ENCODE peak calls at places on chromosomes 2 and 18, in nine cellular contexts. I is A549, O is transverse colon, V is K562, M is upper lobe of left lung, Z is stomach, C is H1, E is sigmoid colon, F is ovary. R is an unnamed sample.

GRCh38 chr2:233386382-233387041 is 32.2 kb downstream of the DGKD start:
- DNase-seq in E (no peak), I (peak; percentile 38), V (no peak), Z (no peak), C (no peak), M (no peak), O (no peak), F (peak; percentile 30), R (no peak)

GRCh38 chr2:189933911-189934399 is 128.6 kb downstream of the MSTN start:
- DNase-seq in E (no peak), M (no peak), C (no peak), V (no peak), I (peak; percentile 22), O (no peak), Z (no peak), F (no peak), R (no peak)

GRCh38 chr2:226699321-226699720 is 100.3 kb downstream of the IRS1 start:
- DNase-seq in M (peak; percentile 28), O (peak; percentile 38), F (peak; percentile 17), E (peak; percentile 90), V (no peak), C (no peak), I (no peak), Z (no peak), R (peak; percentile 77)

GRCh38 chr18:24506175-24506574 is 45.7 kb downstream of the HRH4 start:
- DNase-seq in E (no peak), Z (no peak), I (no peak), V (no peak), F (no peak), C (peak; percentile 23), M (no peak), O (no peak), R (peak; percentile 18)

GRCh38 chr2:60735496-60736250 is 20.4 kb upstream of the PAPOLG start:
- DNase-seq in M (peak; percentile 26), O (no peak), V (peak; percentile 34), C (peak; percentile 78), F (no peak), E (no peak), Z (no peak), I (no peak), R (no peak)

GRCh38 chr18:13893418-13893760 is 21.9 kb downstream of the MC2R start:
- DNase-seq in C (no peak), E (no peak), Z (no peak), O (no peak), V (no peak), M (no peak), I (no peak), F (no peak), R (no peak)

GRCh38 chr18:75041586-75041985 is 167.4 kb downstream of the PTGR3 start:
- DNase-seq in Z (no peak), V (no peak), C (no peak), O (no peak), I (peak; percentile 15), M (no peak), E (no peak), F (no peak), R (no peak)

GRCh38 chr2:217650716-217651360 is 352.0 kb downstream of the TNS1 start:
- DNase-seq in O (no peak), V (peak; percentile 46), E (no peak), M (peak; percentile 47), C (peak; percentile 54), Z (no peak), I (peak; percentile 48), F (peak; percentile 28), R (no peak)

DNA sequence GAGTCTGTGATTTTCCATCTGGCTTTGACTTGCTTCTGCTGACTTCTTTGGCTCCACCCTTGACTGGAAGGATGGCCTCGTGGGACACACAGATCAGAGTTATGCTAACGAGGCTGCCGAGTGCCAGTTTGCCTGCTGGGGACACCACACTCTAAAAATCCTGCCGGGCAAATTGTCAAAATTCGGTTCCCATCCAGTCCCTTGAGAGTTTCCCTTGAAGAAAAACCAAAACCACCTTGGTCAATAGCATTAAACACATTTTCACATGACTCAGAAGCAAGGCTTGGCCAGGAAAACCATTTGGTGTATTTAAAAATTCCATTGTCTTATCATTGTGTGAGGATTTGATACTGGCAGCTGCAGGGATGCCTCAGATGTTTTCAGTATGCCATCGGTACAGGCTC is 41.4 kb downstream of the KCNE4 start:
- DNase-seq in M (no peak), Z (no peak), V (no peak), C (no peak), E (no peak), F (no peak), O (no peak), I (no peak), R (peak; percentile 85)
- TF ChIP-seq EP300 in M (no peak), Z (no peak), V (no peak), C (no peak), E (no peak), F (no peak), O (no peak), I (no peak), R (no peak)

DNA sequence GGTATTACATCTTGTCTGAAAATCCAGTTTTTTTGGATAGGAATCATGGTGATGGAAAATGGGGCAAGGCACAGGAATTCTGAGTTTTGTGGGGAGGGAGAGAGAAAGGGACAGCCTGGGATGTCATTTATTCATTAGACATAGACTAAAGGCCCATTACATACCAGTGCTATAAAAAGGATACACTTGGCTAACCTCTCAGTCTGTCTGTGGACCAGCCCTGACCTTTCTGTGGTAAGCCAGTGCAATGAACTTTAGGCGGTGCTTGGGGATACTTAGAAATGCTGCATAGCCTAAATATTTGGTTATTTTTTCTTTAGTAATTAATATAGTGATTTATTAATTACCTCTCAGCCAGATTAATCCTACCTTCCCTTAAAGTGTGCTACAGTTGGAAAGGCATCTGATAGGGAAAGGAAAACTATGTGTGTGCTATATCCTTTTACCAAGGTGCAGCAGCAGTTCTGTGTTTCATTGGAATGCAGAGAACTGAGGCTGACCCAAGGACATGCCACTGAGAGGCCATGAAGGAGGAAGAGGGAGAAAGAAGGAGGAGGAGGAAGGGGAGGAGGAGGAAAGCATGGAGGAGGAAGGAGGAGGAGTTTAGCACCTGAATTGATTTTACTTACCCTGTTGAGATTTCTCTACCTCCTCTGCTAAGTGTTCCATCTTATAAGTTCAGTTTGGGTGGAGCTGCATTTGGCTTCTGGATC is 37.5 kb downstream of the KCNS3 start:
- DNase-seq in I (no peak), V (no peak), M (no peak), O (no peak), E (no peak), F (no peak), Z (no peak), C (no peak), R (no peak)
- TF ChIP-seq EP300 in I (no peak), V (no peak), M (no peak), O (no peak), E (no peak), F (no peak), Z (no peak), C (no peak), R (no peak)

DNA sequence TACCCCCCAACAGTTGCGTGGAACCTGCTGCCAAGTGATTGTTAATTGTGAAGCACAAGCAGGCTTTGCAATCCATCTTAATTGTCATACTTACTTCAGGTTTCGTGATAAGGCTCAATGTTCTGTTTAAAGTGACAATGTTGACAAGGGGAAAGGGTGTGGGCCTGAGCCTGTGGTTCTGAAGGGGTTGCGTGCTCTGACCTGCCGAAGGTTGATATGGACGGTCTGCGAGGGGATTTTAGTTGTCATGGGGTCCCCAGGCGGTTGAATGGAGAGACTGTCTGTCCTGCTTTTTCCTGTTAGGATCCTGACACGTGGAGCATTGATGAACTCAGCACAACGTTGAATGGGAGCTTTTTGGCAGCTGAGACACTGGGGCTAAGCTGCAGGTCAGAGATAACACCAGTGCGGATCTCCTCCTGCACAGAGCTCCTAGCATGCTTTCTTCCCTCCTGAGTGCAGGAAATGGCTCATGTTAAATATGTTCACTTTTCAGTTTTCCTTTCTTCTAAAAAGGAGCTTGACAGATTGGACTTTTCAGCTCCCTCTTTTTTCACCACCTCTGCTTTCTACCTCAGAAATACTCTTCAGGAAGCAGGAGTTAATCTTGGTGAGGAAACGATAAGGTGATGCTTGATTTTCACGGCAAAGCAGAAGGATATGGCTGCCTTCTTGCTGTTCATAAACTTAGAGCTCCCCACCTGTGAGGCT is 62.9 kb upstream of the ZEB2 start:
- DNase-seq in M (no peak), I (no peak), Z (no peak), V (peak; percentile 87), E (no peak), F (no peak), C (no peak), O (no peak), R (no peak)
- TF ChIP-seq EP300 in M (peak; percentile 34), I (no peak), Z (no peak), V (peak; percentile 95), E (no peak), F (no peak), C (no peak), O (no peak), R (no peak)

GRCh38 chr2:57876313-57876712 is 170.3 kb upstream of the VRK2 start:
- DNase-seq in O (no peak), V (no peak), F (no peak), C (no peak), I (no peak), M (no peak), E (no peak), Z (no peak), R (no peak)
- TF ChIP-seq EP300 in O (no peak), V (no peak), F (no peak), C (no peak), I (no peak), M (no peak), E (no peak), Z (no peak), R (no peak)

R was measured in suprapubic skin.